ENCODE peak calls at places on chromosomes 7 and 10, in four cellular contexts. W is IMR-90, K is breast epithelium, R is OCI-LY7. D is an unnamed sample.

GRCh38 chr10:86253171-86254072 is 113.2 kb downstream of the GRID1 start:
- DNase-seq in R (no peak), K (no peak), W (no peak), D (no peak)

GRCh38 chr7:55441668-55442305 is 76.7 kb downstream of the LANCL2 start:
- DNase-seq in R (no peak), K (no peak), W (peak; percentile 85), D (no peak)

GRCh38 chr10:89079991-89080390 is 89.4 kb downstream of the FAS start:
- DNase-seq in K (no peak), R (no peak), W (no peak), D (no peak)

GRCh38 chr7:140059288-140060242 is 3.2 kb downstream of the PARP12 start:
- DNase-seq in W (peak; percentile 95), K (no peak), R (no peak), D (no peak)

GRCh38 chr10:80488539-80489066 is 34.5 kb downstream of the TSPAN14 start:
- DNase-seq in R (no peak), W (no peak), K (no peak), D (no peak)

GRCh38 chr10:3588816-3589215 is 196.2 kb downstream of the KLF6 start:
- DNase-seq in W (no peak), R (no peak), K (no peak), D (no peak)

GRCh38 chr7:140062528-140063299 is at the start of gene PARP12:
- DNase-seq in R (peak; percentile 84), K (peak; percentile 67), W (peak; percentile 77), D (peak; percentile 92)

GRCh38 chr10:128035557-128035973 is 90.7 kb downstream of the MKI67 start:
- DNase-seq in K (peak; percentile 33), R (peak; percentile 40), W (no peak), D (peak; percentile 78)

GRCh38 chr7:79713281-79713680 is 259.8 kb upstream of the MAGI2 start:
- DNase-seq in R (no peak), W (no peak), K (no peak), D (no peak)

GRCh38 chr10:19250542-19250941 is 201.9 kb downstream of the MALRD1 start:
- DNase-seq in R (no peak), K (no peak), W (peak; percentile 93), D (no peak)

GRCh38 chr10:18325889-18326531 is 185.8 kb downstream of the CACNB2 start:
- DNase-seq in K (no peak), R (no peak), W (peak; percentile 47), D (no peak)

GRCh38 chr10:97355571-97355975 is 21.0 kb upstream of the FRAT2 start:
- DNase-seq in W (no peak), R (no peak), K (no peak), D (no peak)
- TF ChIP-seq CTCF in W (peak; percentile 31), R (peak; percentile 47), K (peak; percentile 31), D (no peak)

DNA sequence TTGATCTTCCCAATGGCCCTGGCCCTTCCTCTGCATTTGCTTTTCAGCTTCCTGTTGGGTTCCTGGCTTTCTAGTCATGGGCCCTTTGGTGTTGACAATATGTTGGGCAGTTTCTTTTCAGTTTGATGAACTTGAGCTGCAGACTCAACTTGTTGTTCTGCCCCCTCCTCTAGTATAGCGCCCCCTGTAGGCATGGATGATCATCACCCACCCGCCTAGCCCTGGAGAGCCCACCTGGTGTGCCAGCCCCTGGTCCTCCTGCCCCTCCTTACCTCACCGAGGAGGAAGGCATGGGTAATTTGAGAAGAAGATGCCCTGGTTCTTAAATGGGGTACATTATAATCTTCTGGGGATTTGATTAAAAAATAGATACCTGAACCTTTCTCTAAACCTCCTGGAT is 271.2 kb downstream of the SNX10 start:
- DNase-seq in K (no peak), W (no peak), R (no peak), D (no peak)
- TF ChIP-seq CTCF in K (no peak), W (no peak), R (peak; percentile 60), D (no peak)

DNA sequence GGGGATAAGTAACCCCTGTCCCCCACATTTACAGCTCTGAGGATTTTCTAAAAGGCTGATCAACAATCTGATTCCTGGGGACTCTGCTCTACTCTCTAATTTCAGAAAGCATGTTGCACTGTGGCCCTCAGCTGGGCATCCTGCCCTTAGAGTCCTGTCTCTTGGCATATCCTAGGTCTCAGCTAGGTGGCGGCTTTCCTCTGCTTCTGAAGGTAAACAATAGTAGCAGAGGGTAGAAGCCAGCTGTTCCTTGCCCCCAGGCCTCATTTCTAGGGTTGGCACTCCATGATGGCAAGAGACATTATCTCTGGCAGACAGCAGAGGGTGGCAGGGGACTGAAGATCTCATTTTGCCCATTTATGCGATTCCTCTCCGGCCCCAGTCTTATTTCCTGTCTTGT is 77.0 kb downstream of the ADCYAP1R1 start:
- DNase-seq in W (no peak), R (no peak), K (no peak), D (no peak)
- TF ChIP-seq CTCF in W (no peak), R (peak; percentile 39), K (no peak), D (no peak)

GRCh38 chr7:151801291-151801690 is 75.6 kb downstream of the PRKAG2 start:
- DNase-seq in K (no peak), W (no peak), R (no peak), D (no peak)
- TF ChIP-seq CTCF in K (no peak), W (no peak), R (no peak), D (no peak)

GRCh38 chr10:103854687-103855423 is 521 bp downstream of the SH3PXD2A start:
- DNase-seq in K (no peak), R (no peak), W (peak; percentile 24), D (peak; percentile 53)

GRCh38 chr10:103854265-103854686 is 1.1 kb downstream of the SH3PXD2A start:
- DNase-seq in R (no peak), W (no peak), K (no peak), D (no peak)

GRCh38 chr10:103855852-103856496 is 598 bp upstream of the SH3PXD2A start:
- DNase-seq in R (no peak), K (no peak), W (no peak), D (no peak)

GRCh38 chr10:103856497-103857175 is 1.3 kb upstream of the SH3PXD2A start:
- DNase-seq in W (no peak), K (no peak), R (no peak), D (no peak)

DNA sequence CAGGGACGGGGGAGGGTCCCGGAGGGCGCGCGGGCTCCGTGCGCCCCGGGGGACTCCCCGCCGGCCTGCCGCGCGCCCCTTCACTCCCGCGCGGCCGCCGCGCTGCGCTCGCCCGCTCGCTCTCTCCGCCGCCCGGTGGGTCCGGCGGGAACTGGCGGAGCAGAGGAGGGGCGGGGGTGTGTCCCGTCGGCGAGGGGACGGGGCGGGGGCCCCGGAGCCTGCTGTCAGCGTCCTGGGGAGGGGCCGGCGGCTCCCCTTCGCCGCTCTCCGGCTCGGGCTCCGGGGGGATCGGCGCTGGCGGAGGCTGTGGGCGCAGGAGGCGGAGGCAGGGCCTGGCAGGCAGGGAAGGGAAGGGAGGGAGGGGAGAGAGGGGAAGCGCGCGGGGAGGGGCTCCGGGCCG is at the start of gene SH3PXD2A:
- DNase-seq in R (no peak), W (no peak), K (no peak), D (peak; percentile 66)
- TF ChIP-seq CTCF in R (no peak), W (no peak), K (peak; percentile 39), D (no peak)

GRCh38 chr10:63115732-63116383 is 17.3 kb upstream of the NRBF2 start:
- DNase-seq in K (peak; percentile 93), R (no peak), W (peak; percentile 75), D (no peak)
- TF ChIP-seq CTCF in K (no peak), R (no peak), W (no peak), D (no peak)

GRCh38 chr10:31188792-31189406 is 130.1 kb upstream of the ZEB1 start:
- DNase-seq in W (peak; percentile 76), R (no peak), K (no peak), D (no peak)
- TF ChIP-seq CTCF in W (no peak), R (no peak), K (no peak), D (no peak)

DNA sequence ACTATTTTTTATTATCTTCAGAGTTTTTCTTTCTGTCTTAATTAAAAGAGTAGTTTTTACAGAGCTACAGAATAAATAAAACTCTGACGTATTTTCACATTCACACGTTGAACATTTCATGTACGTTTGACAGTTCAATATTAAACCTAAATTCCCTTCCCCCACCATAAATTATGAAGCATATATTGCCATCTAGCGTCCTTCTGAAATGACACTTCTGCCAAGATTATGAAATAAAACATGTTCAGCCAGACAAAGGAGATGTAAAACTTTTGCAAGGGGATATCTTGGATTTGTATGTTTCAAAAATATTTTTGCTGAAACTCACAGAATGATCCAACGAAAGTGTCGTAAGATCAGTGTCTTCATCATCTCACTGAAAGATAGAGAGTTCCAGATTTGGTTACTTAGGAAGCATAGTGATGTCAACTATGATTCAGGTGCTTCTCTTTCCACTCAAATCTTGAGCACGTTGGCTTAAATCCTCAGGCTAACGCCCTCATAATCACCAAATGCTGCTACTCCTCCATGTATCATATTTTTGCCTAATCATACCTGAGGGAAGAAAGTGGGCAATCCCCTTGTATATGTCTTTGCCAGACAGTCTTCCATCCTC is 904.3 kb downstream of the XPNPEP1 start:
- DNase-seq in K (no peak), R (peak; percentile 4), W (no peak), D (no peak)
- TF ChIP-seq CTCF in K (no peak), R (peak; percentile 70), W (peak; percentile 20), D (no peak)

D was measured in GM13976.